ENCODE peak calls at places on chromosomes 13 and 19, in nine cellular contexts. U is CD4-positive, alpha-beta memory T cell; W is left lung; S is AG04450; E is GM23248; L is tibial artery; G is DND-41; T is neural progenitor cell; D is IMR-90. A is an unnamed sample.

GRCh38 chr13:31064636-31065035 is 97.1 kb downstream of the HSPH1 start:
- DNase-seq in W (no peak), E (no peak), S (no peak), T (no peak), U (no peak), D (no peak), G (no peak), L (no peak), A (no peak)

GRCh38 chr13:113022391-113023216 is 53.6 kb downstream of the MCF2L start:
- DNase-seq in G (no peak), D (no peak), S (no peak), W (no peak), E (no peak), L (no peak), U (no peak), T (peak; percentile 94), A (no peak)

GRCh38 chr19:10079031-10079453 is 7.1 kb upstream of the SHFL start:
- DNase-seq in D (no peak), W (no peak), S (no peak), E (no peak), G (no peak), U (no peak), L (no peak), T (no peak), A (no peak)

GRCh38 chr13:99256283-99256682 is 1.9 kb downstream of the GPR18 start:
- DNase-seq in L (no peak), W (no peak), U (no peak), S (no peak), G (no peak), D (no peak), E (no peak), T (no peak), A (no peak)

GRCh38 chr19:41893899-41894298 is 10.9 kb downstream of the ARHGEF1 start:
- DNase-seq in T (peak; percentile 38), W (no peak), L (no peak), E (peak; percentile 32), U (no peak), G (peak; percentile 51), D (peak; percentile 38), S (no peak), A (peak; percentile 53)

GRCh38 chr13:44103721-44104490 is 224.2 kb downstream of the LACC1 start:
- DNase-seq in S (no peak), L (no peak), W (no peak), D (no peak), U (no peak), G (no peak), T (no peak), E (no peak), A (no peak)

GRCh38 chr13:28339419-28339818 is 155.5 kb downstream of the FLT1 start:
- DNase-seq in L (no peak), D (peak; percentile 85), G (no peak), S (peak; percentile 54), T (no peak), W (no peak), E (peak; percentile 58), U (no peak), A (no peak)

GRCh38 chr13:23586336-23586735 is 16.1 kb downstream of the TNFRSF19 start:
- DNase-seq in L (no peak), E (no peak), D (no peak), T (no peak), G (no peak), W (no peak), S (no peak), U (no peak), A (no peak)

GRCh38 chr13:42395066-42395821 is 123.3 kb downstream of the AKAP11 start:
- DNase-seq in W (no peak), D (no peak), U (no peak), T (no peak), G (peak; percentile 79), S (no peak), E (no peak), L (no peak), A (no peak)

GRCh38 chr13:49495783-49496762 is at the start of gene PHF11:
- DNase-seq in S (no peak), T (peak; percentile 79), E (peak; percentile 91), D (peak; percentile 76), U (peak; percentile 87), G (peak; percentile 90), W (peak; percentile 86), L (peak; percentile 82), A (peak; percentile 86)

GRCh38 chr19:18478545-18479311 is 40.8 kb upstream of the ISYNA1 start:
- DNase-seq in S (peak; percentile 58), U (peak; percentile 25), W (peak; percentile 90), G (peak; percentile 45), D (peak; percentile 94), T (no peak), E (peak; percentile 93), L (peak; percentile 91), A (peak; percentile 16)

GRCh38 chr19:1146418-1146711 is 27.7 kb downstream of the SBNO2 start:
- DNase-seq in S (no peak), G (no peak), T (no peak), D (no peak), W (no peak), U (no peak), L (no peak), E (no peak), A (no peak)

GRCh38 chr13:70375718-70376117 is 267.5 kb upstream of the KLHL1 start:
- DNase-seq in T (peak; percentile 58), S (no peak), G (no peak), D (no peak), W (no peak), U (no peak), E (no peak), L (no peak), A (no peak)

GRCh38 chr13:71115301-71115700 is 751.7 kb downstream of the DACH1 start:
- DNase-seq in L (no peak), E (no peak), W (no peak), U (no peak), D (no peak), T (peak; percentile 24), S (no peak), G (no peak), A (no peak)

GRCh38 chr19:38307597-38307996 is 3.5 kb downstream of the C19orf33 start:
- DNase-seq in U (no peak), L (no peak), S (no peak), D (no peak), T (no peak), G (no peak), W (no peak), E (no peak), A (no peak)

GRCh38 chr13:113545455-113545930 is 39.1 kb upstream of the TFDP1 start:
- DNase-seq in W (peak; percentile 28), T (no peak), D (peak; percentile 47), E (peak; percentile 56), G (no peak), L (no peak), S (no peak), U (no peak), A (no peak)

GRCh38 chr19:50333737-50334617 is 4.8 kb upstream of the KCNC3 start:
- DNase-seq in U (peak; percentile 87), E (peak; percentile 78), G (no peak), D (no peak), L (peak; percentile 33), S (peak; percentile 7), W (peak; percentile 77), T (peak; percentile 86), A (no peak)

GRCh38 chr13:72104656-72105180 is 237.7 kb upstream of the DACH1 start:
- DNase-seq in D (no peak), G (no peak), E (no peak), S (no peak), T (no peak), U (no peak), L (no peak), W (no peak), A (no peak)

GRCh38 chr19:46990998-46991676 is 28.5 kb upstream of the NPAS1 start:
- DNase-seq in L (peak; percentile 83), S (peak; percentile 74), T (peak; percentile 93), G (peak; percentile 58), D (peak; percentile 81), U (peak; percentile 46), E (peak; percentile 93), W (peak; percentile 78), A (peak; percentile 45)
- H3K4me3 ChIP-seq in L (no peak overlapping the region), S (no peak overlapping the region), T (no peak overlapping the region), G (no peak overlapping the region), D (no peak overlapping the region), U (no peak overlapping the region), E (no peak overlapping the region), W (no peak overlapping the region), A (peak overlapping the region; percentile 19)

GRCh38 chr19:34363094-34363493 is 1.9 kb upstream of the GPI start:
- DNase-seq in S (no peak), E (peak; percentile 13), W (no peak), T (peak; percentile 52), G (no peak), L (no peak), U (no peak), D (no peak), A (no peak)

GRCh38 chr19:34362679-34363069 is 2.3 kb upstream of the GPI start:
- DNase-seq in L (no peak), G (no peak), S (no peak), E (no peak), U (no peak), W (no peak), D (no peak), T (no peak), A (no peak)

GRCh38 chr19:34359140-34359953 is 5.6 kb upstream of the GPI start:
- DNase-seq in D (peak; percentile 96), G (no peak), E (peak; percentile 96), U (peak; percentile 94), W (peak; percentile 98), S (peak; percentile 95), L (peak; percentile 94), T (peak; percentile 97), A (peak; percentile 86)

GRCh38 chr19:34359954-34360315 is 5.1 kb upstream of the GPI start:
- DNase-seq in W (no peak), S (no peak), T (peak; percentile 9), U (no peak), E (no peak), D (no peak), G (no peak), L (no peak), A (no peak)

GRCh38 chr19:34360354-34360909 is 4.6 kb upstream of the GPI start:
- DNase-seq in U (no peak), T (no peak), D (no peak), L (no peak), W (no peak), S (no peak), E (no peak), G (no peak), A (no peak)
- H3K27ac ChIP-seq in U (no peak overlapping the region), T (no peak overlapping the region), D (no peak overlapping the region), L (peak overlapping the region; percentile 84), W (no peak overlapping the region), S (no peak overlapping the region), E (no peak overlapping the region), G (no peak overlapping the region), A (no peak overlapping the region)

GRCh38 chr19:36113425-36113824 is 1.2 kb downstream of the POLR2I start:
- DNase-seq in L (no peak), D (no peak), S (no peak), G (no peak), U (no peak), W (no peak), T (no peak), E (no peak), A (no peak)
- H3K4me3 ChIP-seq in L (peak overlapping the region; percentile 60), D (no peak overlapping the region), S (peak overlapping the region; percentile 96), G (peak overlapping the region; percentile 68), U (no peak overlapping the region), W (peak overlapping the region; percentile 77), T (peak overlapping the region; percentile 85), E (peak overlapping the region; percentile 84), A (peak overlapping the region; percentile 83)

DNA sequence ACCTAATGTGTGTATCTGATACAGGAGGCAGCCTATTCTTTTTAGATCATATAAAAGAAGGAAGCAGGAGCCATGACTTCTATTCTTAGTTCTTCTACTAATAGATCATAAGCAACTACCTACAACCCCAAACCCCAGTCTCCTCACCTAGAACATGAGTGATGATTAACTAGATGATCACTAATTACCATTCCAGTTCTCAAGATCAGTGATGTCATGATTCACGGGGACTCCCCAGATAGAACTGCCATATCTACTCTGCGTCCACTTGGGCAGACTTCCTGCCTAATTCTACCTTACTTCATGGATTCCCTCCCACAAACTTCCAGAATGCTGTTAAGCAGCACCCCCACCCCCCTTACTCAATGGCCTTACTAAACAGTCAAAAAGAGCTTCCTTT is 380.1 kb downstream of the FGF14 start:
- DNase-seq in G (no peak), S (no peak), D (no peak), L (no peak), U (no peak), E (no peak), T (no peak), W (no peak), A (no peak)
- H3K27ac ChIP-seq in G (no peak overlapping the region), S (no peak overlapping the region), D (no peak overlapping the region), L (no peak overlapping the region), U (no peak overlapping the region), E (no peak overlapping the region), T (no peak overlapping the region), W (no peak overlapping the region), A (no peak overlapping the region)